ENCODE peak calls at places on chromosomes 5 and 9, in ten cellular contexts. C is WTC11; T is activated effector memory CD4-positive, alpha-beta T cell treated with Interleukin-2 at 50 U/mL for 16 hours; L is stimulated activated CD4-positive, alpha-beta T cell treated with anti-CD3 and anti-CD28 coated beads, Interleukin-12 subunit alpha, Interleukin-12 subunit beta, amount 100 ng/mL, for 4 hours; K is activated CD4-positive, alpha-beta T cell treated with anti-CD3 and anti-CD28 coated beads for 4 hours; W is fibroblast of the conjunctiva; B is fibroblast of pulmonary artery; F is AG08396; H is Right ventricle myocardium superior; A is brain microvascular endothelial cell. G is an unnamed sample.

GRCh38 chr9:124353811-124354274 is 61.4 kb downstream of the PSMB7 start:
- DNase-seq in C (no peak), T (no peak), L (no peak), K (no peak), W (peak; percentile 27), B (peak; percentile 65), F (no peak), H (no peak), A (no peak), G (peak; percentile 47)

GRCh38 chr9:99054581-99054980 is 50.3 kb upstream of the TGFBR1 start:
- DNase-seq in C (no peak), T (no peak), L (no peak), K (no peak), W (no peak), B (no peak), F (peak; percentile 47), H (no peak), A (no peak), G (no peak)

GRCh38 chr5:125865166-125865815 is 557.9 kb upstream of the GRAMD2B start:
- DNase-seq in C (no peak), T (no peak), L (no peak), K (no peak), W (peak; percentile 13), B (peak; percentile 69), F (no peak), H (no peak), A (peak; percentile 45), G (peak; percentile 40)

GRCh38 chr5:134541736-134542376 is 16.4 kb downstream of the JADE2 start:
- DNase-seq in C (peak; percentile 82), T (no peak), L (no peak), K (no peak), W (no peak), B (peak; percentile 75), F (peak; percentile 53), H (peak; percentile 67), A (peak; percentile 30), G (no peak)

GRCh38 chr5:172624996-172625939 is 15.8 kb upstream of the NEURL1B start:
- DNase-seq in C (no peak), T (no peak), L (no peak), K (no peak), W (no peak), B (no peak), F (no peak), H (peak; percentile 17), A (no peak), G (no peak)

GRCh38 chr5:392431-392988 is 50.5 kb upstream of the EXOC3 start:
- DNase-seq in C (peak; percentile 27), T (peak; percentile 57), L (peak; percentile 73), K (peak; percentile 68), W (no peak), B (peak; percentile 19), F (peak; percentile 16), H (no peak), A (no peak), G (no peak)

GRCh38 chr5:44774279-44774880 is 34.4 kb upstream of the MRPS30 start:
- DNase-seq in C (no peak), T (no peak), L (no peak), K (no peak), W (peak; percentile 52), B (peak; percentile 67), F (peak; percentile 35), H (no peak), A (peak; percentile 2), G (peak; percentile 56)

GRCh38 chr5:147483961-147484707 is 25.7 kb downstream of the DPYSL3 start:
- DNase-seq in C (no peak), T (no peak), L (no peak), K (no peak), W (peak; percentile 96), B (peak; percentile 99), F (peak; percentile 63), H (peak; percentile 83), A (peak; percentile 58), G (peak; percentile 97)

GRCh38 chr5:54745599-54745998 is 228.0 kb downstream of the SNX18 start:
- DNase-seq in C (no peak), T (no peak), L (no peak), K (no peak), W (no peak), B (no peak), F (no peak), H (no peak), A (no peak), G (no peak)

GRCh38 chr5:95730730-95731570 is at the start of gene RHOBTB3:
- DNase-seq in C (peak; percentile 89), T (peak; percentile 1), L (peak; percentile 40), K (peak; percentile 35), W (peak; percentile 90), B (peak; percentile 96), F (peak; percentile 82), H (peak; percentile 95), A (peak; percentile 92), G (peak; percentile 95)

GRCh38 chr9:17651725-17652124 is 72.9 kb downstream of the SH3GL2 start:
- DNase-seq in C (no peak), T (no peak), L (no peak), K (no peak), W (no peak), B (no peak), F (no peak), H (no peak), A (no peak), G (no peak)

GRCh38 chr5:81486711-81487110 is 92.8 kb upstream of the ACOT12 start:
- DNase-seq in C (no peak), T (no peak), L (no peak), K (no peak), W (no peak), B (no peak), F (no peak), H (no peak), A (peak; percentile 11), G (no peak)

GRCh38 chr9:133711428-133712220 is 26.5 kb downstream of the SARDH start:
- DNase-seq in C (peak; percentile 8), T (no peak), L (no peak), K (no peak), W (no peak), B (peak; percentile 90), F (no peak), H (peak; percentile 40), A (peak; percentile 90), G (peak; percentile 86)

GRCh38 chr5:2515180-2515809 is 236.2 kb downstream of the IRX2 start:
- DNase-seq in C (no peak), T (no peak), L (no peak), K (no peak), W (no peak), B (no peak), F (no peak), H (no peak), A (no peak), G (no peak)

GRCh38 chr9:16637938-16638337 is 232.5 kb downstream of the BNC2 start:
- DNase-seq in C (no peak), T (no peak), L (no peak), K (no peak), W (no peak), B (no peak), F (no peak), H (no peak), A (no peak), G (no peak)

GRCh38 chr9:132235894-132236661 is 74.2 kb downstream of the NTNG2 start:
- DNase-seq in C (peak; percentile 94), T (peak; percentile 68), L (peak; percentile 82), K (peak; percentile 83), W (peak; percentile 35), B (peak; percentile 76), F (peak; percentile 85), H (peak; percentile 85), A (peak; percentile 49), G (peak; percentile 63)

GRCh38 chr5:114473541-114473940 is 111.7 kb downstream of the KCNN2 start:
- DNase-seq in C (no peak), T (no peak), L (no peak), K (no peak), W (no peak), B (no peak), F (no peak), H (no peak), A (no peak), G (no peak)

GRCh38 chr9:112782218-112782617 is 31.7 kb downstream of the SNX30 start:
- DNase-seq in C (no peak), T (no peak), L (no peak), K (no peak), W (no peak), B (no peak), F (no peak), H (no peak), A (no peak), G (no peak)

GRCh38 chr9:126327016-126327749 is 554 bp downstream of the MVB12B start:
- DNase-seq in C (peak; percentile 32), T (peak; percentile 18), L (peak; percentile 13), K (peak; percentile 2), W (no peak), B (no peak), F (no peak), H (peak; percentile 45), A (no peak), G (no peak)